ENCODE peak calls at places on chromosomes 2 and 18, in four cellular contexts. Z is endothelial cell of umbilical vein, S is H1, A is K562. U is an unnamed sample.

GRCh38 chr2:209334188-209335017 is 89.4 kb upstream of the MAP2 start:
- DNase-seq in Z (peak; percentile 69), S (peak; percentile 61), A (peak; percentile 24), U (peak; percentile 52)

GRCh38 chr2:26569216-26570082 is 71.7 kb downstream of the CIB4 start:
- DNase-seq in Z (no peak), S (no peak), A (no peak), U (no peak)

GRCh38 chr2:220114443-220114842 is 487.0 kb downstream of the SLC4A3 start:
- DNase-seq in Z (no peak), S (no peak), A (no peak), U (no peak)

GRCh38 chr2:189474526-189474925 is 33.3 kb downstream of the WDR75 start:
- DNase-seq in Z (no peak), S (no peak), A (no peak), U (no peak)

GRCh38 chr2:178530625-178531142 is 50.4 kb downstream of the PLEKHA3 start:
- DNase-seq in Z (no peak), S (no peak), A (no peak), U (no peak)

GRCh38 chr2:34419856-34420255 is 820.8 kb upstream of the FAM98A start:
- DNase-seq in Z (no peak), S (no peak), A (no peak), U (no peak)

GRCh38 chr2:201139836-201140599 is 24.1 kb downstream of the CFLAR start:
- DNase-seq in Z (no peak), S (no peak), A (no peak), U (no peak)

GRCh38 chr2:169827272-169828140 is at the start of gene UBR3:
- DNase-seq in Z (peak; percentile 94), S (peak; percentile 94), A (peak; percentile 98), U (no peak)

GRCh38 chr2:99775585-99775984 is 285.8 kb upstream of the REV1 start:
- DNase-seq in Z (no peak), S (no peak), A (no peak), U (no peak)

DNA sequence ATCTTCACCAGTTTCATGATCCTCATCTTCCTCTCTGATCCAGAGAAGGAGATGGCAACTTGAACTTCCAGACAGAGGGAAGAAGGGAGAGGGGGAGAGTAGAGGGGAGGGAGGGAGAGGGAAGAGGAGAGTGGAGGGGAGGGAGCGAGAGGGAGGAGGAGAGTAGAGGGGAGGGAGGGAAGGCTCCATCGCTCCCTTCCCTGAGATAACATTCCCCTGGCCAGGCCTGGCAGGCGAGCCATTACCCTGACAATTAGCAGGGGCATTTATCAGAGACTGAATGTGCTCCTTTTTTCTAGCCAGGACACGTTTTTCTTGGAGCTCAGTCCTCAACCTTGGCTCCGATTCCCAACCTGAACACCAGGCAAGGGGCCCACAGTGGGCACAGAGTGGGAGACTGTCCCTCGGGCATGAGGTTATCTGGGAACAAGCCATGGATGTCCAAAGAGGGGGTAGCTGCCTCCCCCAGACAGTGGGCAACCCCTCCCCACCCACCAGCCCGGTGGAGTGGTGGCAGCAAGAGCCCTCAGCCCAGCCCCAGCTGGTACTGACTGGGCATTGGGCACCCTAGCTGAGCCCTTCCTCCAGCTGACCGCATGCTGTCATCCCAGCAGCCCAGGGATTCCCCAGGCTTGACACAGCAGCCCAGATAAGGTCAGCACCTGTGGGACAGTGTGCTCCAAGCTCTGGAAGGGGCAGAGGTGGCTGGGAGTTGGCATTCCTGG is 81.8 kb downstream of the TNS1 start:
- DNase-seq in Z (no peak), S (no peak), A (no peak), U (no peak)
- H3K9ac ChIP-seq in Z (no peak overlapping the region), S (no peak overlapping the region), A (no peak overlapping the region), U (no peak overlapping the region)

GRCh38 chr18:8744038-8744437 is 38.7 kb downstream of the MTCL1 start:
- DNase-seq in Z (no peak), S (no peak), A (no peak), U (no peak)

GRCh38 chr18:8742382-8743361 is 37.3 kb downstream of the MTCL1 start:
- DNase-seq in Z (peak; percentile 55), S (no peak), A (no peak), U (no peak)

GRCh38 chr18:8745355-8746014 is 40.1 kb downstream of the MTCL1 start:
- DNase-seq in Z (no peak), S (no peak), A (no peak), U (no peak)

GRCh38 chr18:8744656-8745055 is 39.3 kb downstream of the MTCL1 start:
- DNase-seq in Z (no peak), S (no peak), A (no peak), U (no peak)

GRCh38 chr18:8741524-8741923 is 36.2 kb downstream of the MTCL1 start:
- DNase-seq in Z (peak; percentile 41), S (no peak), A (no peak), U (no peak)
- TF ChIP-seq POLR2AphosphoS5 in Z (no peak), S (no peak), A (no peak), U (no peak)

DNA sequence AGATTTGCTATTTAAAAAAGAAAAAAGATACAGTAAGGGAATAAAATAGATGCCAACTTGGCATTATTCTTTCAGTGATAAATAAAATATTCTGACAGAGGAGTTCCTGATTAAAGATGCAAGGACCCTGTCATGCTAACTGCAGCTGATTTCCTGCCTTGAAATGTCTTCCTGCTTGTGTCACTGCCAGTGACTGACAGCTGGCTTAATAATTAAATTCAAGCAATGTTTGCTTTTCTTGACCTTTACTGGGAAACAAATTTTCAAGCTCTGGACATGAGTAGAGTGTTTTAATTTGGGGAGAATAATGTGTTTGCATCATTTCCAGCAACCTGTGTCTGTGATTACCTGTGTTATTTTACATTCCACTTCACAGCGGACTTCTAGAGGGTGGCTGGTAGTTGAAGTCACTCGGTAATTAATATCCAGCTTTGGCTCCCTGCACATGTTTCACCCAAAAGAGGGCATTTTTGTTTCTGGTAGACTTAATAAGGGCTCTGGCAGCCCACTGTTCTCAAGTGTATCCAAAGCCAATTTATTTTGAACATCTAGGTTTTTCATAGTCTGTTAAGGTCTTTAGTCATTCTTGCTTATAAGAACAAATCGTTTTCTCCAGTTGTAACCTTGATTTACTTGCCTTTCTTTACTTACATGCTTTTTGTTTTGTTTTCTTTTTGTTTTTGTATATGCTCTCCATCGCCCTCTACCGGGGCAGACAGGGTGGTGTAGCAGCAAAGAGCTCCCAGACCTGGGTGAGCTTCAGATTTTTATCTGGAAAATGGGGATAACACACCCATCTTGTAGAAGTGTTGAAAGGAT is 48.5 kb upstream of the PROKR1 start:
- DNase-seq in Z (peak; percentile 63), S (peak; percentile 71), A (peak; percentile 78), U (no peak)
- H3K4me3 ChIP-seq in Z (no peak overlapping the region), S (no peak overlapping the region), A (no peak overlapping the region), U (peak overlapping the region; percentile 16)

GRCh38 chr2:217684431-217685254 is 318.2 kb downstream of the TNS1 start:
- DNase-seq in Z (no peak), S (no peak), A (no peak), U (no peak)
- H3K9ac ChIP-seq in Z (no peak overlapping the region), S (no peak overlapping the region), A (no peak overlapping the region), U (no peak overlapping the region)

GRCh38 chr2:19580830-19581229 is 222.4 kb upstream of the OSR1 start:
- DNase-seq in Z (no peak), S (no peak), A (no peak), U (no peak)
- TF ChIP-seq POLR2AphosphoS5 in Z (no peak), S (no peak), A (no peak), U (no peak)

GRCh38 chr2:64228923-64229322 is 84.7 kb upstream of the PELI1 start:
- DNase-seq in Z (no peak), S (no peak), A (no peak), U (no peak)
- H3K4me3 ChIP-seq in Z (no peak overlapping the region), S (peak overlapping the region; percentile 31), A (no peak overlapping the region), U (peak overlapping the region; percentile 84)